ENCODE peak calls at places on chromosomes 13 and 19, in ten cellular contexts. J is hepatic stellate cell, L is cardiac muscle cell, K is nucleus accumbens, D is islet precursor cell, P is T47D, V is adipocyte, I is AG08395, Q is midbrain, A is omental fat pad. B is an unnamed sample.

GRCh38 chr19:23974941-23975340 is 60.3 kb downstream of the ZNF726 start:
- DNase-seq in J (no peak), L (no peak), K (no peak), D (no peak), P (no peak), V (no peak), I (no peak), Q (no peak), A (no peak), B (no peak)

GRCh38 chr19:39943586-39943985 is 9.2 kb upstream of the FCGBP start:
- DNase-seq in J (no peak), L (no peak), K (no peak), D (no peak), P (no peak), V (no peak), I (no peak), Q (no peak), A (no peak), B (no peak)

GRCh38 chr13:87666826-87667225 is 4.3 kb upstream of the SLITRK5 start:
- DNase-seq in J (no peak), L (no peak), K (no peak), D (no peak), P (no peak), V (no peak), I (no peak), Q (no peak), A (no peak), B (no peak)

GRCh38 chr13:44013666-44014291 is 134.1 kb downstream of the LACC1 start:
- DNase-seq in J (peak), L (no peak), K (no peak), D (no peak), P (no peak), V (peak), I (peak), Q (no peak), A (no peak), B (peak)

GRCh38 chr19:4575978-4576933 is 16.8 kb upstream of the SEMA6B start:
- DNase-seq in J (peak), L (peak), K (no peak), D (peak), P (peak), V (peak), I (peak), Q (peak), A (peak), B (peak)

GRCh38 chr13:103568314-103568713 is 502.1 kb upstream of the SLC10A2 start:
- DNase-seq in J (no peak), L (no peak), K (no peak), D (no peak), P (no peak), V (no peak), I (no peak), Q (no peak), A (no peak), B (no peak)

GRCh38 chr19:7874080-7874856 is at the start of gene PRR36:
- DNase-seq in J (no peak), L (peak), K (peak), D (peak), P (peak), V (peak), I (peak), Q (peak), A (no peak), B (no peak)

GRCh38 chr13:25204843-25205242 is 32.8 kb upstream of the AMER2 start:
- DNase-seq in J (no peak), L (no peak), K (no peak), D (no peak), P (no peak), V (no peak), I (no peak), Q (no peak), A (no peak), B (no peak)

GRCh38 chr19:29528946-29529645 is 3.3 kb downstream of the VSTM2B start:
- DNase-seq in J (no peak), L (no peak), K (no peak), D (no peak), P (no peak), V (no peak), I (no peak), Q (no peak), A (no peak), B (no peak)

GRCh38 chr19:42396248-42396541 is 6.1 kb upstream of the CNFN start:
- DNase-seq in J (peak), L (no peak), K (no peak), D (no peak), P (no peak), V (no peak), I (no peak), Q (no peak), A (no peak), B (no peak)

GRCh38 chr13:94408300-94409036 is 71.0 kb downstream of the DCT start:
- DNase-seq in J (no peak), L (no peak), K (no peak), D (no peak), P (no peak), V (peak), I (no peak), Q (no peak), A (no peak), B (no peak)

GRCh38 chr13:46754812-46755211 is 42.1 kb downstream of the ESD start:
- DNase-seq in J (no peak), L (no peak), K (no peak), D (no peak), P (no peak), V (no peak), I (no peak), Q (no peak), A (no peak), B (no peak)

GRCh38 chr13:44653261-44653660 is 77.1 kb upstream of the TSC22D1 start:
- DNase-seq in J (no peak), L (no peak), K (no peak), D (no peak), P (no peak), V (no peak), I (peak), Q (no peak), A (no peak), B (no peak)

GRCh38 chr13:98853791-98854191 is 101.3 kb upstream of the SLC15A1 start:
- DNase-seq in J (no peak), L (no peak), K (no peak), D (no peak), P (no peak), V (peak), I (peak), Q (no peak), A (no peak), B (peak)

GRCh38 chr13:51000576-51001260 is 91.1 kb downstream of the RNASEH2B start:
- DNase-seq in J (no peak), L (no peak), K (no peak), D (peak), P (no peak), V (peak), I (peak), Q (no peak), A (no peak), B (peak)

GRCh38 chr19:58009301-58009665 is 6.7 kb upstream of the ZNF606 start:
- DNase-seq in J (no peak), L (no peak), K (no peak), D (no peak), P (no peak), V (no peak), I (no peak), Q (no peak), A (no peak), B (no peak)

GRCh38 chr13:114258589-114258988 is 22.8 kb upstream of the UPF3A start:
- DNase-seq in J (no peak), L (no peak), K (no peak), D (no peak), P (no peak), V (no peak), I (no peak), Q (no peak), A (no peak), B (no peak)

B was measured in myocyte.